ENCODE peak calls at places on chromosomes 12 and 14, in seven cellular contexts. V is H9, S is neuronal stem cell, M is mesendoderm, T is mesenchymal stem cell, G is trophoblast cell, Y is H1. D is an unnamed sample.

GRCh38 chr12:53984901-53985357 is at the start of gene HOXC10:
- DNase-seq in V (peak; percentile 94), S (no peak), M (peak; percentile 92), T (peak; percentile 88), G (peak; percentile 79), Y (no peak), D (peak; percentile 75)

GRCh38 chr12:31235868-31236395 is 90.0 kb downstream of the SINHCAF start:
- DNase-seq in V (no peak), S (no peak), M (no peak), T (no peak), G (no peak), Y (no peak), D (no peak)

GRCh38 chr12:132367852-132368251 is 38.5 kb upstream of the GALNT9 start:
- DNase-seq in V (no peak), S (no peak), M (no peak), T (no peak), G (no peak), Y (no peak), D (no peak)

GRCh38 chr14:77265187-77265515 is 5.9 kb downstream of the NGB start:
- DNase-seq in V (no peak), S (no peak), M (no peak), T (no peak), G (no peak), Y (no peak), D (no peak)

GRCh38 chr12:15842106-15842505 is 40.1 kb upstream of the STRAP start:
- DNase-seq in V (no peak), S (no peak), M (no peak), T (peak; percentile 44), G (no peak), Y (no peak), D (peak; percentile 98)

GRCh38 chr14:59629384-59630158 is 53.0 kb upstream of the CCDC175 start:
- DNase-seq in V (no peak), S (no peak), M (no peak), T (no peak), G (no peak), Y (no peak), D (no peak)

GRCh38 chr14:106141242-106142220 is 615.1 kb downstream of the TMEM121 start:
- DNase-seq in V (no peak), S (no peak), M (no peak), T (no peak), G (no peak), Y (no peak), D (no peak)

GRCh38 chr12:124488520-124488919 is 78.9 kb downstream of the NCOR2 start:
- DNase-seq in V (no peak), S (no peak), M (no peak), T (no peak), G (no peak), Y (no peak), D (no peak)

GRCh38 chr12:12505544-12506501 is 56.8 kb downstream of the DUSP16 start:
- DNase-seq in V (no peak), S (no peak), M (peak; percentile 75), T (peak; percentile 82), G (peak; percentile 42), Y (no peak), D (peak; percentile 65)

GRCh38 chr12:32032205-32032810 is 73.1 kb downstream of the RESF1 start:
- DNase-seq in V (no peak), S (no peak), M (peak; percentile 81), T (peak; percentile 37), G (no peak), Y (no peak), D (peak; percentile 23)

GRCh38 chr12:115253049-115253448 is 569.1 kb upstream of the TBX3 start:
- DNase-seq in V (no peak), S (no peak), M (no peak), T (no peak), G (no peak), Y (no peak), D (no peak)

GRCh38 chr12:84793558-84794367 is 118.8 kb downstream of the SLC6A15 start:
- DNase-seq in V (no peak), S (no peak), M (no peak), T (peak; percentile 13), G (no peak), Y (no peak), D (peak; percentile 23)

GRCh38 chr12:120534703-120535655 is 823 bp downstream of the RNF10 start:
- DNase-seq in V (peak; percentile 58), S (peak; percentile 52), M (peak; percentile 79), T (peak; percentile 84), G (peak; percentile 58), Y (no peak), D (peak; percentile 92)

GRCh38 chr12:116466536-116466935 is 92.6 kb upstream of the MAP1LC3B2 start:
- DNase-seq in V (no peak), S (no peak), M (no peak), T (peak; percentile 86), G (peak; percentile 52), Y (no peak), D (peak; percentile 69)

GRCh38 chr12:45388545-45388944 is 172.7 kb downstream of the ANO6 start:
- DNase-seq in V (no peak), S (no peak), M (peak; percentile 61), T (peak; percentile 61), G (peak; percentile 49), Y (no peak), D (peak; percentile 58)

GRCh38 chr12:94663702-94664101 is 13.3 kb upstream of the TMCC3 start:
- DNase-seq in V (no peak), S (no peak), M (no peak), T (no peak), G (no peak), Y (no peak), D (no peak)

GRCh38 chr14:25406818-25407217 is 356.9 kb upstream of the STXBP6 start:
- DNase-seq in V (peak; percentile 56), S (peak; percentile 56), M (peak; percentile 80), T (no peak), G (peak; percentile 39), Y (peak; percentile 47), D (peak; percentile 8)

GRCh38 chr12:19826988-19827550 is 387.8 kb downstream of the AEBP2 start:
- DNase-seq in V (no peak), S (no peak), M (no peak), T (peak; percentile 67), G (no peak), Y (no peak), D (peak; percentile 18)

GRCh38 chr14:70642313-70643235 is 858 bp downstream of the TTC9 start:
- DNase-seq in V (no peak), S (no peak), M (peak; percentile 88), T (no peak), G (peak; percentile 51), Y (no peak), D (no peak)

GRCh38 chr14:62455446-62455845 is 589.8 kb downstream of the KCNH5 start:
- DNase-seq in V (no peak), S (no peak), M (no peak), T (no peak), G (peak; percentile 82), Y (no peak), D (peak; percentile 55)
- H3K4ac ChIP-seq in V (no peak overlapping the region), S (no peak overlapping the region), M (no peak overlapping the region), T (no peak overlapping the region), G (no peak overlapping the region), Y (no peak overlapping the region), D (no peak overlapping the region)

GRCh38 chr14:75437201-75438143 is 9.7 kb downstream of the JDP2 start:
- DNase-seq in V (no peak), S (no peak), M (no peak), T (no peak), G (no peak), Y (no peak), D (no peak)
- H3K4ac ChIP-seq in V (no peak overlapping the region), S (no peak overlapping the region), M (no peak overlapping the region), T (no peak overlapping the region), G (peak overlapping the region; percentile 48), Y (no peak overlapping the region), D (no peak overlapping the region)

GRCh38 chr12:57238854-57239554 is 9.5 kb downstream of the SHMT2 start:
- DNase-seq in V (peak; percentile 93), S (peak; percentile 91), M (peak; percentile 90), T (peak; percentile 90), G (peak; percentile 96), Y (no peak), D (peak; percentile 82)
- H3K4ac ChIP-seq in V (no peak overlapping the region), S (no peak overlapping the region), M (no peak overlapping the region), T (no peak overlapping the region), G (no peak overlapping the region), Y (no peak overlapping the region), D (peak overlapping the region; percentile 98)

GRCh38 chr12:102696045-102696444 is 215.7 kb upstream of the IGF1 start:
- DNase-seq in V (no peak), S (no peak), M (no peak), T (no peak), G (no peak), Y (no peak), D (no peak)

GRCh38 chr12:102694913-102695312 is 214.6 kb upstream of the IGF1 start:
- DNase-seq in V (no peak), S (no peak), M (no peak), T (no peak), G (no peak), Y (no peak), D (no peak)

GRCh38 chr12:102689701-102690100 is 209.3 kb upstream of the IGF1 start:
- DNase-seq in V (no peak), S (no peak), M (no peak), T (no peak), G (no peak), Y (no peak), D (no peak)

GRCh38 chr12:102690267-102690666 is 209.9 kb upstream of the IGF1 start:
- DNase-seq in V (no peak), S (peak; percentile 9), M (no peak), T (no peak), G (no peak), Y (no peak), D (no peak)

DNA sequence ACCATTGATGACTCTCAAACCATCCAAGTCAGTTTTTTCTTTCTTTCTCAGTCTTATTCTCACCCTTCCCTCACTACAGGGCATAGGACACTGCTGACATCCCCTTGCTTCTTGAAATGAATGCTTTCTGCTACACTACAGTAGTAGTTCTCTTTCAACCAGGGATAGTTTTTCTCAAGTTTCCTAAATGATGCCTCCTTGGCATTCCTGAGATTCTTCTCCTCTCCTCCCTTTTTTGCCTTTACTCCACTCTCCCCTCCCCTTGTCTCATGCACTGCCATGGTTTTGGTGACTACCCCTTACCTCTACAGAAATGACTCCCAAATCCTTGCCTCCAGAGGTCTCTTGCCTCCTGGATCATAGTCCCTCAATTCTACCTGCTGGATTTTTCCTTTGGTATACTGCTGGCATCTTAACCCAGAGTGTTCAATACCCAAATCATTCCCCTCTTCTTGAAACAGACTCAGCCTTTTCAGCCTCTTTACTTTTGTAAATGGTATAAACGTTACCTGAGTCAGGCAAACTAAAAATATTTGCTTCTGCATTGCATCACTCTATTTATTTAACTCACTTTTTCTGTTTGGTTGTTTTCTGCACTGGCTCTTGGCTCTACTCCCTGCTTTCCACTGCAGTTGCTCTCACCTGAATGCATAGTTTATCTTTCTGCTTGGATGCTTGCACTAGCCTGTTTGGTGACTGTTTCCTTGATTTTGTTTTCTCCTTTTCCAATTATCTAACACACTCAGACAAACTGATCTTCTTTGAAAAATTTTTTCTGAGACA is 211.6 kb upstream of the IGF1 start:
- DNase-seq in V (no peak), S (no peak), M (peak; percentile 60), T (no peak), G (no peak), Y (no peak), D (no peak)
- H3K4ac ChIP-seq in V (no peak overlapping the region), S (no peak overlapping the region), M (no peak overlapping the region), T (no peak overlapping the region), G (no peak overlapping the region), Y (no peak overlapping the region), D (no peak overlapping the region)